ENCODE peak calls at places on chromosomes 6 and 20, in six cellular contexts. Q is hepatocyte, S is HCT116, B is fibroblast of lung, R is neural progenitor cell, M is endothelial cell of umbilical vein. W is an unnamed sample.

GRCh38 chr6:90493332-90493731 is 93.5 kb downstream of the MAP3K7 start:
- DNase-seq in Q (no peak), S (no peak), B (peak; percentile 18), R (no peak), M (peak; percentile 91), W (no peak)

GRCh38 chr20:51275816-51276215 is 252.9 kb upstream of the KCNG1 start:
- DNase-seq in Q (no peak), S (no peak), B (peak; percentile 28), R (no peak), M (peak; percentile 12), W (no peak)

GRCh38 chr6:83536034-83536646 is 23.8 kb downstream of the PRSS35 start:
- DNase-seq in Q (peak; percentile 68), S (peak; percentile 36), B (peak; percentile 67), R (peak; percentile 72), M (peak; percentile 58), W (peak; percentile 39)

GRCh38 chr6:161139766-161140553 is 133.9 kb downstream of the AGPAT4 start:
- DNase-seq in Q (no peak), S (no peak), B (no peak), R (no peak), M (no peak), W (peak; percentile 42)

GRCh38 chr20:9359561-9360308 is 154.7 kb upstream of the LAMP5 start:
- DNase-seq in Q (peak; percentile 71), S (peak; percentile 46), B (peak; percentile 82), R (peak; percentile 60), M (peak; percentile 82), W (peak; percentile 13)

GRCh38 chr6:151808331-151809241 is 1.1 kb downstream of the ESR1 start:
- DNase-seq in Q (no peak), S (no peak), B (peak; percentile 1), R (peak; percentile 56), M (no peak), W (no peak)

GRCh38 chr6:20169786-20170185 is 42.5 kb downstream of the MBOAT1 start:
- DNase-seq in Q (no peak), S (no peak), B (no peak), R (no peak), M (no peak), W (no peak)

GRCh38 chr6:138287144-138287955 is 69.1 kb upstream of the PBOV1 start:
- DNase-seq in Q (peak; percentile 69), S (peak; percentile 38), B (no peak), R (peak; percentile 47), M (peak; percentile 29), W (peak; percentile 36)

GRCh38 chr6:38169826-38170526 is 350.4 kb downstream of the ZFAND3 start:
- DNase-seq in Q (no peak), S (no peak), B (no peak), R (peak; percentile 48), M (no peak), W (no peak)

GRCh38 chr6:161696828-161697227 is 423.0 kb upstream of the AGPAT4 start:
- DNase-seq in Q (no peak), S (no peak), B (no peak), R (no peak), M (no peak), W (no peak)

GRCh38 chr6:5139828-5140771 is 55.0 kb downstream of the PPP1R3G start:
- DNase-seq in Q (no peak), S (no peak), B (no peak), R (no peak), M (no peak), W (no peak)

GRCh38 chr6:119322715-119323350 is 26.7 kb downstream of the MAN1A1 start:
- DNase-seq in Q (no peak), S (peak; percentile 33), B (no peak), R (no peak), M (no peak), W (peak; percentile 60)

GRCh38 chr20:408843-409696 is 971 bp downstream of the RBCK1 start:
- DNase-seq in Q (no peak), S (no peak), B (no peak), R (peak; percentile 16), M (peak; percentile 10), W (peak; percentile 60)

GRCh38 chr20:49392745-49393144 is 89.7 kb downstream of the KCNB1 start:
- DNase-seq in Q (no peak), S (no peak), B (no peak), R (no peak), M (no peak), W (no peak)

GRCh38 chr20:35017099-35017835 is 61.6 kb downstream of the MYH7B start:
- DNase-seq in Q (no peak), S (no peak), B (no peak), R (no peak), M (no peak), W (no peak)

GRCh38 chr6:153976921-153977693 is 61.9 kb upstream of the OPRM1 start:
- DNase-seq in Q (no peak), S (no peak), B (peak; percentile 56), R (no peak), M (no peak), W (no peak)

GRCh38 chr20:51221791-51222408 is 199.0 kb upstream of the KCNG1 start:
- DNase-seq in Q (peak; percentile 66), S (peak; percentile 40), B (peak; percentile 86), R (peak; percentile 47), M (peak; percentile 38), W (no peak)

GRCh38 chr6:63272397-63272796 is 47.4 kb downstream of the LGSN start:
- DNase-seq in Q (peak; percentile 50), S (peak; percentile 27), B (peak; percentile 40), R (peak; percentile 46), M (peak; percentile 2), W (no peak)

GRCh38 chr20:4885877-4886276 is 115.4 kb downstream of the SLC23A2 start:
- DNase-seq in Q (no peak), S (no peak), B (no peak), R (no peak), M (no peak), W (no peak)

GRCh38 chr6:89887452-89888137 is 6.7 kb upstream of the GJA10 start:
- DNase-seq in Q (no peak), S (no peak), B (peak; percentile 2), R (no peak), M (no peak), W (no peak)

GRCh38 chr20:13809855-13810254 is 25.0 kb downstream of the NDUFAF5 start:
- DNase-seq in Q (no peak), S (no peak), B (no peak), R (no peak), M (no peak), W (no peak)

GRCh38 chr6:121309768-121310473 is 24.4 kb downstream of the TBC1D32 start:
- DNase-seq in Q (no peak), S (no peak), B (peak; percentile 74), R (no peak), M (no peak), W (no peak)

GRCh38 chr6:15501806-15502450 is 160.9 kb downstream of the DTNBP1 start:
- DNase-seq in Q (peak; percentile 72), S (no peak), B (peak; percentile 86), R (no peak), M (peak; percentile 48), W (no peak)

GRCh38 chr6:138814179-138814834 is 18.4 kb downstream of the ECT2L start:
- DNase-seq in Q (peak; percentile 15), S (no peak), B (no peak), R (no peak), M (peak; percentile 46), W (no peak)

GRCh38 chr6:95240514-95240913 is 336.8 kb upstream of the MANEA start:
- DNase-seq in Q (no peak), S (no peak), B (no peak), R (no peak), M (no peak), W (no peak)

GRCh38 chr6:104953410-104953953 is 3.4 kb upstream of the LIN28B start:
- DNase-seq in Q (peak; percentile 19), S (no peak), B (no peak), R (peak; percentile 91), M (no peak), W (no peak)

GRCh38 chr6:104955927-104956662 is 812 bp upstream of the LIN28B start:
- DNase-seq in Q (peak; percentile 55), S (no peak), B (no peak), R (peak; percentile 93), M (no peak), W (peak; percentile 81)

GRCh38 chr6:104952911-104953409 is 3.9 kb upstream of the LIN28B start:
- DNase-seq in Q (peak; percentile 9), S (no peak), B (no peak), R (peak; percentile 85), M (no peak), W (no peak)

GRCh38 chr6:104955491-104955890 is 1.4 kb upstream of the LIN28B start:
- DNase-seq in Q (no peak), S (no peak), B (no peak), R (peak; percentile 73), M (no peak), W (peak; percentile 88)

GRCh38 chr6:104954091-104954797 is 2.7 kb upstream of the LIN28B start:
- DNase-seq in Q (no peak), S (no peak), B (no peak), R (peak; percentile 49), M (no peak), W (no peak)
- TF ChIP-seq EZH2 in Q (no peak), S (no peak), B (peak; percentile 3), R (no peak), M (no peak), W (no peak)

GRCh38 chr20:39289831-39290230 is 327.7 kb downstream of the DHX35 start:
- DNase-seq in Q (no peak), S (no peak), B (no peak), R (no peak), M (no peak), W (no peak)
- H3K4me3 ChIP-seq in Q (no peak overlapping the region), S (no peak overlapping the region), B (no peak overlapping the region), R (no peak overlapping the region), M (no peak overlapping the region), W (no peak overlapping the region)

GRCh38 chr6:57313711-57314471 is 3.5 kb upstream of the PRIM2 start:
- DNase-seq in Q (peak; percentile 82), S (peak; percentile 71), B (peak; percentile 95), R (no peak), M (peak; percentile 88), W (no peak)

GRCh38 chr6:57315851-57316250 is 1.6 kb upstream of the PRIM2 start:
- DNase-seq in Q (no peak), S (no peak), B (no peak), R (no peak), M (no peak), W (no peak)

GRCh38 chr6:57317060-57317943 is at the start of gene PRIM2:
- DNase-seq in Q (peak; percentile 93), S (peak; percentile 76), B (peak; percentile 78), R (peak; percentile 85), M (peak; percentile 84), W (peak; percentile 90)

GRCh38 chr6:57313009-57313408 is 4.4 kb upstream of the PRIM2 start:
- DNase-seq in Q (no peak), S (no peak), B (no peak), R (no peak), M (no peak), W (no peak)

GRCh38 chr6:57316581-57317059 is 810 bp upstream of the PRIM2 start:
- DNase-seq in Q (peak; percentile 92), S (peak; percentile 91), B (peak; percentile 93), R (peak; percentile 92), M (peak; percentile 94), W (peak; percentile 86)
- H2AFZ ChIP-seq in Q (peak overlapping the region; percentile 97), S (peak overlapping the region; percentile 97), B (peak overlapping the region; percentile 70), R (peak overlapping the region; percentile 97), M (peak overlapping the region; percentile 99), W (peak overlapping the region; percentile 93)

DNA sequence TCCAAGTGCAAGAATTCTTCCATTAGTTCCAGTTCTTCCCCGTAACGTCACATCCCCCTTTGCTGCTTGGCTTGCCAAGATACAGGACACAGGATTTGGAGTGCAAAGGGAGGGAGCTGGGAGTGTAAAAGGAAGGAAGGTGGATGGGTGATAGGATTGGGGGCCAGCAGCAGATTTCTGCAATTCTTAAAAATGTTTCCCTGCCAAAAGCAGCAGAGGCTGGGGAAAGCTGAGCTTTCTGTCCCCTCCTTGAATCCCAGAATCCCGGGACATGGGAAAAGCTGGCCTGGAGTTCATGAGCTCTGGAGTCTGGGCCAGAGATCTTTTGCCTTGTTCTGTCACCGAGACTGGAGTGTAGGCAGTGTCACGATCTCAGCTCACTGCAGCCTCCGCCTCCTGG is 60.0 kb upstream of the EPB41L1 start:
- DNase-seq in Q (no peak), S (no peak), B (peak; percentile 26), R (peak; percentile 35), M (peak; percentile 59), W (no peak)
- TF ChIP-seq EZH2 in Q (no peak), S (no peak), B (no peak), R (no peak), M (no peak), W (no peak)